ENCODE peak calls at places on chromosomes 7 and 10, in eight cellular contexts. I is tibial artery; F is CD4-positive, alpha-beta T cell; U is hippocampal formation; Z is psoas muscle; Q is GM10248; S is NT2/D1; J is upper lobe of left lung. G is an unnamed sample.

GRCh38 chr7:100975391-100975821 is 6.0 kb downstream of the MUC12 start:
- DNase-seq in I (no peak), U (no peak), Z (no peak), J (no peak), F (no peak), S (no peak), Q (no peak), G (no peak)

GRCh38 chr7:142516038-142516501 is 233.2 kb upstream of the PRSS1 start:
- DNase-seq in F (no peak), U (peak), S (peak), Z (no peak), Q (peak), J (peak), I (no peak), G (peak)

GRCh38 chr10:66747451-66747850 is 178.4 kb upstream of the LRRTM3 start:
- DNase-seq in Z (no peak), Q (no peak), S (no peak), I (no peak), U (no peak), J (no peak), F (no peak), G (no peak)

GRCh38 chr7:44279286-44279685 is 46.1 kb downstream of the CAMK2B start:
- DNase-seq in U (no peak), S (no peak), Q (no peak), J (peak), I (peak), Z (peak), F (no peak), G (no peak)

GRCh38 chr7:155470686-155471638 is 13.0 kb downstream of the EN2 start:
- DNase-seq in Z (no peak), J (no peak), F (no peak), U (no peak), I (no peak), S (no peak), Q (no peak), G (no peak)

GRCh38 chr7:28986723-28987122 is 28.6 kb upstream of the TRIL start:
- DNase-seq in F (no peak), U (peak), S (no peak), Q (no peak), I (no peak), Z (no peak), J (no peak), G (no peak)

GRCh38 chr7:108014747-108015682 is 12.1 kb upstream of the LAMB1 start:
- DNase-seq in Z (no peak), F (no peak), I (no peak), S (no peak), Q (no peak), U (no peak), J (no peak), G (no peak)

GRCh38 chr7:111238891-111239290 is 148.0 kb downstream of the LRRN3 start:
- DNase-seq in S (no peak), Z (no peak), U (no peak), J (no peak), Q (no peak), I (no peak), F (no peak), G (no peak)

GRCh38 chr10:88582806-88583583 is at the start of gene RNLS:
- DNase-seq in J (peak), Q (peak), Z (peak), I (peak), U (peak), S (no peak), F (peak), G (peak)

G was measured in GM13976.